ENCODE peak calls at places on chromosomes 6 and 20, in four cellular contexts. One of them, this sample, is unnamed.

GRCh38 chr6:44269921-44270525 is at the start of gene TMEM151B:
- DNase-seq in fibroblast of pulmonary artery: no peak
- DNase-seq in CD4-positive, alpha-beta T cell: no peak
- DNase-seq in astrocyte of the cerebellum: no peak
- DNase-seq in this sample: no peak

GRCh38 chr6:34610819-34611477 is 54.8 kb upstream of the SPDEF start:
- DNase-seq in fibroblast of pulmonary artery: peak
- DNase-seq in CD4-positive, alpha-beta T cell: no peak
- DNase-seq in astrocyte of the cerebellum: peak
- DNase-seq in this sample: no peak

GRCh38 chr6:134921980-134922313 is 28.0 kb downstream of the ALDH8A1 start:
- DNase-seq in astrocyte of the cerebellum: no peak
- DNase-seq in CD4-positive, alpha-beta T cell: no peak
- DNase-seq in fibroblast of pulmonary artery: peak
- DNase-seq in this sample: no peak

GRCh38 chr20:17287503-17287902 is 60.7 kb downstream of the PCSK2 start:
- DNase-seq in astrocyte of the cerebellum: no peak
- DNase-seq in fibroblast of pulmonary artery: no peak
- DNase-seq in CD4-positive, alpha-beta T cell: no peak
- DNase-seq in this sample: no peak

GRCh38 chr6:134331255-134331654 is 13.3 kb upstream of the SGK1 start:
- DNase-seq in astrocyte of the cerebellum: no peak
- DNase-seq in fibroblast of pulmonary artery: no peak
- DNase-seq in CD4-positive, alpha-beta T cell: no peak
- DNase-seq in this sample: no peak

GRCh38 chr6:161135695-161136591 is 137.9 kb downstream of the AGPAT4 start:
- DNase-seq in fibroblast of pulmonary artery: no peak
- DNase-seq in CD4-positive, alpha-beta T cell: no peak
- DNase-seq in astrocyte of the cerebellum: no peak
- DNase-seq in this sample: peak

GRCh38 chr6:29559524-29560287 is at the start of gene UBD:
- DNase-seq in fibroblast of pulmonary artery: no peak
- DNase-seq in CD4-positive, alpha-beta T cell: no peak
- DNase-seq in astrocyte of the cerebellum: no peak
- DNase-seq in this sample: no peak

GRCh38 chr6:104688283-104688969 is 171.3 kb downstream of the HACE1 start:
- DNase-seq in CD4-positive, alpha-beta T cell: no peak
- DNase-seq in fibroblast of pulmonary artery: no peak
- DNase-seq in astrocyte of the cerebellum: no peak
- DNase-seq in this sample: no peak

GRCh38 chr6:4804095-4804494 is 27.9 kb downstream of the CDYL start:
- DNase-seq in CD4-positive, alpha-beta T cell: no peak
- DNase-seq in fibroblast of pulmonary artery: peak
- DNase-seq in astrocyte of the cerebellum: peak
- DNase-seq in this sample: no peak

GRCh38 chr6:152642578-152643375 is 5.6 kb upstream of the SYNE1 start:
- DNase-seq in astrocyte of the cerebellum: peak
- DNase-seq in CD4-positive, alpha-beta T cell: no peak
- DNase-seq in fibroblast of pulmonary artery: peak
- DNase-seq in this sample: peak

GRCh38 chr20:47500554-47500953 is 1.1 kb upstream of the NCOA3 start:
- DNase-seq in CD4-positive, alpha-beta T cell: no peak
- DNase-seq in fibroblast of pulmonary artery: no peak
- DNase-seq in astrocyte of the cerebellum: no peak
- DNase-seq in this sample: no peak

GRCh38 chr6:319177-320131 is 27.2 kb downstream of the DUSP22 start:
- DNase-seq in astrocyte of the cerebellum: no peak
- DNase-seq in CD4-positive, alpha-beta T cell: no peak
- DNase-seq in fibroblast of pulmonary artery: no peak
- DNase-seq in this sample: no peak

GRCh38 chr6:117552618-117553017 is 49.7 kb downstream of the GOPC start:
- DNase-seq in astrocyte of the cerebellum: no peak
- DNase-seq in CD4-positive, alpha-beta T cell: no peak
- DNase-seq in fibroblast of pulmonary artery: no peak
- DNase-seq in this sample: no peak

GRCh38 chr6:40395066-40395697 is 192.0 kb downstream of the LRFN2 start:
- DNase-seq in fibroblast of pulmonary artery: no peak
- DNase-seq in astrocyte of the cerebellum: no peak
- DNase-seq in CD4-positive, alpha-beta T cell: no peak
- DNase-seq in this sample: no peak

GRCh38 chr6:19999319-20000191 is 162.4 kb downstream of the ID4 start:
- DNase-seq in astrocyte of the cerebellum: no peak
- DNase-seq in CD4-positive, alpha-beta T cell: no peak
- DNase-seq in fibroblast of pulmonary artery: peak
- DNase-seq in this sample: no peak

GRCh38 chr20:23268792-23269354 is 81.7 kb upstream of the NXT1 start:
- DNase-seq in astrocyte of the cerebellum: no peak
- DNase-seq in fibroblast of pulmonary artery: no peak
- DNase-seq in CD4-positive, alpha-beta T cell: no peak
- DNase-seq in this sample: no peak

GRCh38 chr6:26199057-26199772 is 112.0 kb downstream of the HFE start:
- DNase-seq in CD4-positive, alpha-beta T cell: peak
- DNase-seq in astrocyte of the cerebellum: peak
- DNase-seq in fibroblast of pulmonary artery: peak
- DNase-seq in this sample: peak

GRCh38 chr6:93040375-93040774 is 379.0 kb downstream of the EPHA7 start:
- DNase-seq in CD4-positive, alpha-beta T cell: no peak
- DNase-seq in fibroblast of pulmonary artery: peak
- DNase-seq in astrocyte of the cerebellum: peak
- DNase-seq in this sample: no peak

GRCh38 chr20:32477594-32478512 is 107.3 kb downstream of the NOL4L start:
- DNase-seq in fibroblast of pulmonary artery: no peak
- DNase-seq in astrocyte of the cerebellum: no peak
- DNase-seq in CD4-positive, alpha-beta T cell: no peak
- DNase-seq in this sample: no peak

GRCh38 chr6:49551126-49551865 is 828 bp downstream of the C6orf141 start:
- DNase-seq in astrocyte of the cerebellum: no peak
- DNase-seq in fibroblast of pulmonary artery: no peak
- DNase-seq in CD4-positive, alpha-beta T cell: no peak
- DNase-seq in this sample: no peak

GRCh38 chr6:89941031-89941775 is 46.9 kb downstream of the GJA10 start:
- DNase-seq in fibroblast of pulmonary artery: no peak
- DNase-seq in CD4-positive, alpha-beta T cell: no peak
- DNase-seq in astrocyte of the cerebellum: no peak
- DNase-seq in this sample: no peak

GRCh38 chr20:46832555-46832954 is 62.1 kb upstream of the EYA2 start:
- DNase-seq in astrocyte of the cerebellum: no peak
- DNase-seq in CD4-positive, alpha-beta T cell: no peak
- DNase-seq in fibroblast of pulmonary artery: no peak
- DNase-seq in this sample: no peak

GRCh38 chr20:60968853-60969720 is 283.0 kb upstream of the CDH4 start:
- DNase-seq in astrocyte of the cerebellum: no peak
- DNase-seq in fibroblast of pulmonary artery: no peak
- DNase-seq in CD4-positive, alpha-beta T cell: no peak
- DNase-seq in this sample: no peak

GRCh38 chr6:4164456-4164855 is 29.1 kb upstream of the ECI2 start:
- DNase-seq in astrocyte of the cerebellum: no peak
- DNase-seq in CD4-positive, alpha-beta T cell: no peak
- DNase-seq in fibroblast of pulmonary artery: no peak
- DNase-seq in this sample: no peak

GRCh38 chr6:148367418-148368024 is 24.9 kb downstream of the SASH1 start:
- DNase-seq in fibroblast of pulmonary artery: peak
- DNase-seq in CD4-positive, alpha-beta T cell: no peak
- DNase-seq in astrocyte of the cerebellum: peak
- DNase-seq in this sample: no peak

GRCh38 chr6:22653980-22654610 is 84.7 kb downstream of the HDGFL1 start:
- DNase-seq in fibroblast of pulmonary artery: peak
- DNase-seq in astrocyte of the cerebellum: no peak
- DNase-seq in CD4-positive, alpha-beta T cell: no peak
- DNase-seq in this sample: no peak

GRCh38 chr6:35640017-35640664 is 48.6 kb downstream of the FKBP5 start:
- DNase-seq in astrocyte of the cerebellum: no peak
- DNase-seq in fibroblast of pulmonary artery: no peak
- DNase-seq in CD4-positive, alpha-beta T cell: no peak
- DNase-seq in this sample: no peak

GRCh38 chr6:72863106-72863505 is 241.2 kb downstream of the KCNQ5 start:
- DNase-seq in fibroblast of pulmonary artery: no peak
- DNase-seq in CD4-positive, alpha-beta T cell: no peak
- DNase-seq in astrocyte of the cerebellum: no peak
- DNase-seq in this sample: no peak

GRCh38 chr20:46831633-46832011 is 63.0 kb upstream of the EYA2 start:
- DNase-seq in astrocyte of the cerebellum: no peak
- DNase-seq in fibroblast of pulmonary artery: no peak
- DNase-seq in CD4-positive, alpha-beta T cell: no peak
- DNase-seq in this sample: no peak

DNA sequence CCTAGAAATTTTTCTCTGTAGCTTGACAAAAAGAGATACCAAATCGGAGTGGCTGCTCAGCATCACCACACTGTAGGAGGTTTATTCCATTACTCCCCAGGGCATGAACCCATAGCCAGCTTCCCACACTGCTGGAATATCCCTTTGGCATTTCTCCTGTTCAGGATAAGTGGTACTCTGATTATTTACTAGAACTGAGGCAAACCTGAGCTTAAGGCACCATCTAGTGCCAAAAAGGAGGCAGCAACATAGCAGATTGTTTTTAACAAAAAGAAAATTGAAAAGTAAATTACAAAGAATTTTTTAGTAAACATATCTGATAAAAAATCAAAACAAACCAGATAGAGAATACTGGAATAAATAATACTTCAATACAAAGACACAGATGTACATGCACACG is 181.7 kb downstream of the WDR27 start:
- DNase-seq in CD4-positive, alpha-beta T cell: no peak
- DNase-seq in astrocyte of the cerebellum: no peak
- DNase-seq in fibroblast of pulmonary artery: peak
- DNase-seq in this sample: no peak
- TF ChIP-seq CTCF in CD4-positive, alpha-beta T cell: no peak
- TF ChIP-seq CTCF in astrocyte of the cerebellum: peak
- TF ChIP-seq CTCF in fibroblast of pulmonary artery: peak
- TF ChIP-seq CTCF in this sample: no peak

GRCh38 chr6:155534678-155535077 is 79.0 kb upstream of the NOX3 start:
- DNase-seq in fibroblast of pulmonary artery: no peak
- DNase-seq in astrocyte of the cerebellum: no peak
- DNase-seq in CD4-positive, alpha-beta T cell: no peak
- DNase-seq in this sample: no peak

GRCh38 chr6:155527443-155527842 is 71.8 kb upstream of the NOX3 start:
- DNase-seq in fibroblast of pulmonary artery: no peak
- DNase-seq in astrocyte of the cerebellum: no peak
- DNase-seq in CD4-positive, alpha-beta T cell: no peak
- DNase-seq in this sample: no peak

GRCh38 chr6:155528335-155528734 is 72.7 kb upstream of the NOX3 start:
- DNase-seq in fibroblast of pulmonary artery: peak
- DNase-seq in CD4-positive, alpha-beta T cell: no peak
- DNase-seq in astrocyte of the cerebellum: no peak
- DNase-seq in this sample: no peak

GRCh38 chr6:155528982-155529453 is 73.4 kb upstream of the NOX3 start:
- DNase-seq in CD4-positive, alpha-beta T cell: no peak
- DNase-seq in astrocyte of the cerebellum: peak
- DNase-seq in fibroblast of pulmonary artery: peak
- DNase-seq in this sample: peak

GRCh38 chr6:155530219-155530834 is 74.7 kb upstream of the NOX3 start:
- DNase-seq in fibroblast of pulmonary artery: peak
- DNase-seq in CD4-positive, alpha-beta T cell: no peak
- DNase-seq in astrocyte of the cerebellum: peak
- DNase-seq in this sample: no peak
- TF ChIP-seq CTCF in fibroblast of pulmonary artery: peak
- TF ChIP-seq CTCF in CD4-positive, alpha-beta T cell: peak
- TF ChIP-seq CTCF in astrocyte of the cerebellum: peak
- TF ChIP-seq CTCF in this sample: peak

GRCh38 chr20:20130399-20130798 is 78.1 kb downstream of the CFAP61 start:
- DNase-seq in astrocyte of the cerebellum: no peak
- DNase-seq in CD4-positive, alpha-beta T cell: no peak
- DNase-seq in fibroblast of pulmonary artery: peak
- DNase-seq in this sample: no peak
- TF ChIP-seq CTCF in astrocyte of the cerebellum: no peak
- TF ChIP-seq CTCF in CD4-positive, alpha-beta T cell: no peak
- TF ChIP-seq CTCF in fibroblast of pulmonary artery: peak
- TF ChIP-seq CTCF in this sample: no peak

DNA sequence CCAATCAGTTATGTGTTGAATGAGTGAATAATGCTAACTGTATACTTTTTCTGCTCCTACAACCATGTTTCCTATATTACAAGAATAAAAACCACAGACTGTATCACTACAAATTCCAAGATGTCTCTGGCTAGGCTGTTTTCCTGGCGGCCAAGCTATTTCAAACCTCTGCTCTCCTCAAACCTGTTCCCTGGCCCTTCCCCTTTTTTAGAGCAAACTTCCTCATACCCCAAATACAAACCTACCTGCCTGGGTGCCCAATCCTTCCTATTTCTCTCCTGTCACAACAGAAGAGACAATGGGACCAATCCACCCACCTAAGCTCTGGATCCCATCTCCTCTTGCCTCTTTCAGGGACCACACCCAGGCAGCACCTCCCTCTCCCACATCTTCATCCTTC is 7.5 kb downstream of the TOMM34 start:
- DNase-seq in astrocyte of the cerebellum: no peak
- DNase-seq in fibroblast of pulmonary artery: no peak
- DNase-seq in CD4-positive, alpha-beta T cell: no peak
- DNase-seq in this sample: no peak
- TF ChIP-seq CTCF in astrocyte of the cerebellum: no peak
- TF ChIP-seq CTCF in fibroblast of pulmonary artery: no peak
- TF ChIP-seq CTCF in CD4-positive, alpha-beta T cell: no peak
- TF ChIP-seq CTCF in this sample: no peak

GRCh38 chr20:33666293-33667244 is at the start of gene ACTL10:
- DNase-seq in CD4-positive, alpha-beta T cell: peak
- DNase-seq in fibroblast of pulmonary artery: peak
- DNase-seq in astrocyte of the cerebellum: peak
- DNase-seq in this sample: peak
- TF ChIP-seq CTCF in CD4-positive, alpha-beta T cell: no peak
- TF ChIP-seq CTCF in fibroblast of pulmonary artery: peak
- TF ChIP-seq CTCF in astrocyte of the cerebellum: peak
- TF ChIP-seq CTCF in this sample: peak

DNA sequence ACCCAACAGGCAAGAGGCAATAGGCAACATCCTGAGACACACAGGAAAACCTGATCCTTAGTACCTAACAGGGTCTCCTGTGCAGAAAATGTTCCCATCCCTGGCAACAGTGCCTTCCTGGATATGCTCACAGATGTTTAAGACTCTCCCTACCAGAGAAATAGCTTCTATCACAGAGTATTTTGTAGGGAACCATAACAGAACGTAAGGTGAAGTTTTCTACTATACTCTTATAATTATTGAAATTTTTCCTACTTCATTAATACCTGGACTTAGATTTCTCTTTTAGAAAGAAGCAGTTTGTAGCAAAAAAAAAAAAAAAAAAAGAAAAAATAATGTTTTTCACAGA is 33.5 kb upstream of the LGSN start:
- DNase-seq in fibroblast of pulmonary artery: no peak
- DNase-seq in CD4-positive, alpha-beta T cell: no peak
- DNase-seq in astrocyte of the cerebellum: no peak
- DNase-seq in this sample: no peak
- TF ChIP-seq CTCF in fibroblast of pulmonary artery: no peak
- TF ChIP-seq CTCF in CD4-positive, alpha-beta T cell: no peak
- TF ChIP-seq CTCF in astrocyte of the cerebellum: no peak
- TF ChIP-seq CTCF in this sample: no peak

This sample was measured in CD14-positive monocyte.